ENCODE peak calls at places on chromosomes 13 and 19, in four cellular contexts. Z, X, Q and K are unnamed samples.

GRCh38 chr19:33387351-33388230 is 14.1 kb downstream of the CEBPG start:
- DNase-seq in Q (no peak), Z (no peak), X (no peak), K (no peak)

GRCh38 chr13:56459291-56459690 is 681.4 kb upstream of the PRR20A start:
- DNase-seq in X (no peak), Q (no peak), Z (no peak), K (no peak)

GRCh38 chr19:29858000-29858596 is 46.3 kb downstream of the CCNE1 start:
- DNase-seq in Q (no peak), Z (no peak), X (peak), K (no peak)

GRCh38 chr19:13729859-13730258 is 34.5 kb upstream of the MRI1 start:
- DNase-seq in Z (no peak), Q (no peak), X (no peak), K (no peak)

GRCh38 chr19:58434217-58434616 is 5.7 kb downstream of the ZNF132 start:
- DNase-seq in Z (no peak), Q (no peak), X (no peak), K (no peak)

GRCh38 chr13:33845572-33846305 is 27.8 kb downstream of the RFC3 start:
- DNase-seq in Q (no peak), X (no peak), Z (no peak), K (no peak)

GRCh38 chr13:30376426-30377311 is 45.6 kb upstream of the UBE2L5 start:
- DNase-seq in Q (peak), X (peak), Z (peak), K (peak)

GRCh38 chr19:37935341-37935740 is 28.3 kb downstream of the SIPA1L3 start:
- DNase-seq in Q (no peak), Z (no peak), X (no peak), K (no peak)